ENCODE peak calls at places on chromosomes 6 and 20, in ten cellular contexts. I is neural progenitor cell, U is non-pigmented ciliary epithelial cell, D is C1 segment of cervical spinal cord, P is T follicular helper cell, T is putamen, N is HEK293T, F is sigmoid colon, H is Ammon's horn, V is NCI-H2029 treated with DMSO at 0.1 percent for 48 hours. Y is an unnamed sample.

GRCh38 chr20:51385941-51386530 is 156.5 kb downstream of the NFATC2 start:
- DNase-seq in F (peak), V (no peak), I (peak), H (peak), U (no peak), T (no peak), P (peak), D (no peak), N (peak), Y (peak)

GRCh38 chr6:26550250-26550993 is 12.3 kb downstream of the HMGN4 start:
- DNase-seq in H (no peak), N (no peak), F (peak), U (no peak), I (peak), D (peak), P (peak), V (peak), T (no peak), Y (peak)

GRCh38 chr6:139381216-139381615 is 6.8 kb upstream of the CITED2 start:
- DNase-seq in F (no peak), T (no peak), P (no peak), D (no peak), N (no peak), I (no peak), U (no peak), V (no peak), H (no peak), Y (no peak)

GRCh38 chr6:170084166-170084730 is 206.6 kb downstream of the DLL1 start:
- DNase-seq in I (no peak), D (no peak), U (no peak), P (no peak), T (no peak), V (no peak), F (no peak), H (no peak), N (no peak), Y (no peak)

GRCh38 chr20:2162125-2162822 is 60.6 kb downstream of the STK35 start:
- DNase-seq in H (no peak), N (no peak), T (no peak), U (no peak), I (no peak), F (peak), V (no peak), D (no peak), P (no peak), Y (no peak)

GRCh38 chr20:3168079-3168828 is 5.1 kb downstream of the LZTS3 start:
- DNase-seq in F (peak), P (no peak), I (peak), H (no peak), V (peak), T (no peak), U (no peak), D (no peak), N (no peak), Y (peak)

GRCh38 chr6:13923527-13924145 is 1.1 kb upstream of the RNF182 start:
- DNase-seq in N (no peak), F (no peak), P (no peak), D (no peak), V (no peak), T (no peak), U (no peak), I (no peak), H (no peak), Y (peak)

GRCh38 chr20:2163757-2164156 is 62.1 kb downstream of the STK35 start:
- DNase-seq in D (no peak), I (no peak), U (no peak), N (no peak), H (no peak), F (no peak), V (no peak), P (no peak), T (no peak), Y (no peak)

GRCh38 chr6:21188505-21189223 is 404.9 kb upstream of the SOX4 start:
- DNase-seq in I (no peak), V (peak), H (no peak), D (no peak), T (no peak), P (no peak), F (no peak), N (no peak), U (no peak), Y (peak)

GRCh38 chr6:163991326-163991725 is 576.8 kb downstream of the QKI start:
- DNase-seq in P (no peak), N (no peak), T (no peak), D (no peak), F (no peak), U (no peak), H (no peak), V (no peak), I (no peak), Y (no peak)

GRCh38 chr6:145815875-145816274 is 1.3 kb upstream of the FBXO30 start:
- DNase-seq in N (no peak), V (no peak), F (no peak), U (no peak), I (no peak), P (no peak), D (no peak), H (no peak), T (no peak), Y (no peak)

GRCh38 chr6:36455486-36456027 is 12.8 kb downstream of the KCTD20 start:
- DNase-seq in P (no peak), F (no peak), V (no peak), U (no peak), D (no peak), T (no peak), N (no peak), H (no peak), I (no peak), Y (no peak)